ENCODE peak calls at places on chromosomes 12 and 14, in ten cellular contexts. X is suprapubic skin, C is stomach, R is ovary, N is uterus, B is A549, A is body of pancreas, V is spleen, E is heart left ventricle, O is IMR-90. L is an unnamed sample.

GRCh38 chr14:95891742-95892141 is 15.1 kb downstream of the TUNAR start:
- DNase-seq in X (no peak), C (no peak), R (no peak), N (no peak), B (no peak), A (no peak), V (no peak), E (no peak), O (peak; percentile 75), L (peak; percentile 58)

GRCh38 chr12:48957141-48958048 is at the start of gene ARF3:
- DNase-seq in X (peak; percentile 96), C (peak; percentile 96), R (peak; percentile 97), N (peak; percentile 92), B (peak; percentile 96), A (peak; percentile 96), V (peak; percentile 99), E (peak; percentile 95), O (peak; percentile 90), L (peak; percentile 93)

GRCh38 chr12:69464433-69464832 is 5.8 kb upstream of the FRS2 start:
- DNase-seq in X (no peak), C (no peak), R (no peak), N (no peak), B (no peak), A (no peak), V (no peak), E (no peak), O (peak; percentile 11), L (no peak)

GRCh38 chr14:89214221-89214965 is 202.6 kb downstream of the FOXN3 start:
- DNase-seq in X (peak; percentile 85), C (peak; percentile 96), R (no peak), N (no peak), B (peak; percentile 49), A (peak; percentile 92), V (no peak), E (peak; percentile 87), O (no peak), L (no peak)

GRCh38 chr14:37411079-37411735 is 183.8 kb downstream of the FOXA1 start:
- DNase-seq in X (no peak), C (no peak), R (no peak), N (no peak), B (no peak), A (no peak), V (no peak), E (no peak), O (no peak), L (no peak)

GRCh38 chr14:22412936-22413411 is 176.1 kb downstream of the DAD1 start:
- DNase-seq in X (no peak), C (no peak), R (no peak), N (no peak), B (no peak), A (no peak), V (no peak), E (no peak), O (no peak), L (no peak)

GRCh38 chr12:75923964-75924666 is 107.5 kb downstream of the PHLDA1 start:
- DNase-seq in X (no peak), C (no peak), R (no peak), N (no peak), B (no peak), A (no peak), V (no peak), E (no peak), O (no peak), L (no peak)

GRCh38 chr12:123115409-123116111 is 35.3 kb downstream of the PITPNM2 start:
- DNase-seq in X (no peak), C (no peak), R (peak; percentile 77), N (peak; percentile 91), B (no peak), A (peak; percentile 65), V (no peak), E (peak; percentile 69), O (peak; percentile 97), L (peak; percentile 56)

GRCh38 chr14:89365071-89365801 is 51.8 kb downstream of the FOXN3 start:
- DNase-seq in X (no peak), C (peak; percentile 31), R (no peak), N (peak; percentile 34), B (no peak), A (no peak), V (no peak), E (no peak), O (peak; percentile 59), L (no peak)

GRCh38 chr12:127241056-127241830 is 1025.7 kb upstream of the TMEM132C start:
- DNase-seq in X (no peak), C (no peak), R (no peak), N (no peak), B (no peak), A (no peak), V (no peak), E (no peak), O (no peak), L (no peak)

GRCh38 chr14:52458721-52459085 is 93.6 kb downstream of the TXNDC16 start:
- DNase-seq in X (no peak), C (no peak), R (no peak), N (no peak), B (no peak), A (no peak), V (no peak), E (no peak), O (peak; percentile 78), L (no peak)

GRCh38 chr14:20332946-20333782 is at the start of gene CCNB1IP1:
- DNase-seq in X (no peak), C (peak; percentile 44), R (peak; percentile 67), N (peak; percentile 87), B (peak; percentile 95), A (peak; percentile 65), V (no peak), E (peak; percentile 62), O (peak; percentile 91), L (peak; percentile 5)
- TF ChIP-seq POLR2A in X (peak; percentile 21), C (no peak), R (peak; percentile 78), N (peak; percentile 46), B (peak; percentile 36), A (no peak), V (no peak), E (no peak), O (peak; percentile 76), L (no peak)

DNA sequence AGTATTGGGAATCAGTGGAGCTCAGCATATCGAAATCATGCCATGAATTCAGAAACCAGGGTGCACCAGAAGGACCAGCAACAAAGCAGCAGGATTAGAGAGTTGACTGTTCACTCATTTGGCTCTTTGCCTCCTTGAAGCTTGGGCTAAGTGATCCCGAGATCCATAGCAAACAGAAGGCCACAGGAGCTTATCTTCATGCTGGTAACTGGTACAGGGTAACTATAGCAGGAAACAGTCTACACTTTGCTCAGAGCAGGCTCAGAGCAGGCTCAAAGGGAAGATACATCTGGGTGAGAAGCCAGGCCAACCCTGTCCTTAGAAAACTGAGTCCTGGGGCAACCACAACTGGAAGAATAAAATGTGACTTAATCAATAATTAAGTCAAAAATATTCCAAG is 111.1 kb downstream of the GRIN2B start:
- DNase-seq in X (no peak), C (peak; percentile 50), R (no peak), N (no peak), B (no peak), A (no peak), V (no peak), E (no peak), O (no peak), L (no peak)
- TF ChIP-seq POLR2A in X (no peak), C (no peak), R (no peak), N (no peak), B (no peak), A (no peak), V (no peak), E (no peak), O (no peak), L (no peak)

DNA sequence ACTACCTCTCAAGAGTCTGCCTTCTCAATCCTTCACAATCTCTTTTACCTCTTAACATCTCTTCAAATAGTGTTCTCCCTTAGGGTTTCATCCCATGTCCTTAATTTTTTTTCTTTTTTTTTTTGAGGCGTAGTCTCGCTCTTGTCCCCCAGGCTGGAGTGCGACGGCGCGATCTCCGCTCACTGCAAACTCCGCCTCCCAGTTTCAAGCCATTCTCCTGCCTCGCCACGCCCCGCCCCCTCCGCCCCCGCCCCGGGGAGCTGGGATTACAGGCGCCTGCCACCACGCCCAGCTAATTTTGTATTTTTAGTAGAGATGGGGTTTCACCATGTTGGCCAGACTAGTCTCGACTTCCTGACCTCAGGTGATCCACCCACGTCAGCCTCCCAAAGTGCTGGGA is 7.0 kb upstream of the BCAT1 start:
- DNase-seq in X (no peak), C (no peak), R (no peak), N (no peak), B (no peak), A (no peak), V (no peak), E (no peak), O (no peak), L (no peak)
- TF ChIP-seq POLR2A in X (no peak), C (no peak), R (no peak), N (no peak), B (no peak), A (no peak), V (no peak), E (no peak), O (no peak), L (no peak)

GRCh38 chr14:103698380-103699260 is 16.6 kb downstream of the XRCC3 start:
- DNase-seq in X (peak; percentile 70), C (peak; percentile 92), R (no peak), N (no peak), B (no peak), A (peak; percentile 91), V (peak; percentile 87), E (peak; percentile 32), O (no peak), L (no peak)

GRCh38 chr14:103699261-103699661 is 16.0 kb downstream of the XRCC3 start:
- DNase-seq in X (no peak), C (no peak), R (no peak), N (no peak), B (no peak), A (no peak), V (no peak), E (peak; percentile 18), O (no peak), L (no peak)

GRCh38 chr14:103700753-103701490 is 14.3 kb downstream of the XRCC3 start:
- DNase-seq in X (peak; percentile 68), C (no peak), R (no peak), N (no peak), B (no peak), A (no peak), V (peak; percentile 83), E (peak; percentile 63), O (no peak), L (no peak)

GRCh38 chr14:103702095-103702494 is 13.2 kb downstream of the XRCC3 start:
- DNase-seq in X (no peak), C (no peak), R (no peak), N (no peak), B (no peak), A (no peak), V (peak; percentile 75), E (peak; percentile 13), O (no peak), L (no peak)

DNA sequence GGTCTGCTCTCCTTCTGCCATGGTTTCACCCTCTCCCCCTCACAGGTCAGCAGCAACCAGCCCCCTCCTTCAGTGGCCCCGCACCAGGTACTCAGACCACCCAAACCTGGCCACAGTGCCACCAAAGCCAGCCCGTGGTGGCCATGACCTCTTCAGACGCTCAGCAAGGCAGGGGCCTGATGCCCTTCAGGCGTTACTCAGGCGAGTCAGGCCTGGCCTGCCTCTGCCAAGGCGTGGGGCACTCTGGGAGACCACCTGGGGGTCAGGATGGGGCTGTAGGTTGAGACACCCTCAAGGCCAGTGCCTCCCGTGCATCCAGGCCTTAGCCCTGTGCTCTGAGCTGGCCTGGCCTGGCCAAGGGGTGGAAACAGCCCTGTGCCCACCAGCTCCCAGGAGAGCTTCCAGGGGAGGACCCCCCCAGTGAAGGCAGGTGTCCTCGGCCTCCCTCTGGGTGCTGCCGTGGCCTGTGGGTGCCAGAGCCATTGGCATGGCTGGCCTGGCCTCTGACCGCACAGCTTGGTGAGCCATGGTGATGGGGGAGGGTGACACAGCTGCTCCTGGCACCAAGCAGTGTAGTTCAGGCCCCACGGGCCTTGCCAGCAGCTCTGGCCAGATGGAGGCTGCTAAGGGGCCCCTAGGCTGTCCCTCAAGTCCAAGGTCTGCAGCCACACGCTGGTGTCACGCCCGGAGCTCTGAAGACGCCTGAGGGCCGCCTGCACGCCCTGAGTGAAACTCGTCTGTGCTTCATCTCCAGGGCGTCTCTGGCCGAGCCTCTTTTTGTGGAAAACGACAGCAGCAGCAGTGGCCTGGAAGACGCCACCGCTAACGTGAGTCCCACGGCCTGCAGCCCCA is 15.1 kb downstream of the XRCC3 start:
- DNase-seq in X (peak; percentile 61), C (no peak), R (no peak), N (no peak), B (no peak), A (peak; percentile 10), V (peak; percentile 75), E (peak; percentile 64), O (no peak), L (no peak)
- TF ChIP-seq POLR2A in X (no peak), C (no peak), R (no peak), N (no peak), B (no peak), A (no peak), V (no peak), E (no peak), O (no peak), L (no peak)